ENCODE peak calls at places on chromosomes 16 and 17, in four cellular contexts. C, H, E and G are unnamed samples.
A peak's percentile ranks its signal among the peaks of the same experiment; 100 is the strongest.

GRCh38 chr17:73641779-73642580 is 2.3 kb downstream of the SDK2 start:
- DNase-seq in C (no peak), H (no peak), E (no peak), G (no peak)

GRCh38 chr16:65068151-65068740 is 53.6 kb downstream of the CDH11 start:
- DNase-seq in C (no peak), H (no peak), E (no peak), G (no peak)

GRCh38 chr16:66315210-66315825 is 51.2 kb upstream of the CDH5 start:
- DNase-seq in C (peak; percentile 69), H (peak; percentile 9), E (peak; percentile 29), G (peak; percentile 81)

GRCh38 chr17:27620721-27621120 is 10.3 kb upstream of the LGALS9 start:
- DNase-seq in C (no peak), H (no peak), E (no peak), G (no peak)

GRCh38 chr16:4358831-4359561 is 7.9 kb upstream of the PAM16 start:
- DNase-seq in C (peak; percentile 53), H (no peak), E (no peak), G (peak; percentile 74)

GRCh38 chr17:17790673-17791464 is 45.9 kb downstream of the SREBF1 start:
- DNase-seq in C (no peak), H (no peak), E (no peak), G (no peak)

GRCh38 chr17:43832168-43832975 is 574 bp downstream of the MPP3 start:
- DNase-seq in C (peak; percentile 21), H (no peak), E (no peak), G (peak; percentile 57)

GRCh38 chr17:36036240-36036639 is 18.5 kb upstream of the CCL23 start:
- DNase-seq in C (no peak), H (no peak), E (no peak), G (no peak)

GRCh38 chr17:45579529-45580495 is 89.3 kb upstream of the PLEKHM1 start:
- DNase-seq in C (no peak), H (no peak), E (no peak), G (peak; percentile 30)

GRCh38 chr16:56732832-56733231 is 2.9 kb downstream of the NUP93 start:
- DNase-seq in C (no peak), H (peak; percentile 42), E (no peak), G (no peak)

GRCh38 chr16:13957197-13958078 is 37.5 kb downstream of the ERCC4 start:
- DNase-seq in C (peak; percentile 94), H (peak; percentile 56), E (no peak), G (peak; percentile 81)

GRCh38 chr17:59851431-59852375 is 41.0 kb downstream of the TUBD1 start:
- DNase-seq in C (no peak), H (no peak), E (no peak), G (peak; percentile 8)

GRCh38 chr17:32953062-32953461 is 25.1 kb downstream of the TMEM98 start:
- DNase-seq in C (no peak), H (no peak), E (no peak), G (no peak)

GRCh38 chr17:82589851-82590180 is 58.4 kb downstream of the WDR45B start:
- DNase-seq in C (no peak), H (no peak), E (no peak), G (no peak)

GRCh38 chr17:30377574-30377973 is 1.2 kb upstream of the CPD start:
- DNase-seq in C (no peak), H (no peak), E (no peak), G (no peak)

GRCh38 chr17:55254375-55254774 is 10.4 kb upstream of the HLF start:
- DNase-seq in C (no peak), H (no peak), E (no peak), G (no peak)

GRCh38 chr17:81306898-81307510 is 11.9 kb upstream of the SLC38A10 start:
- DNase-seq in C (no peak), H (no peak), E (no peak), G (no peak)

GRCh38 chr16:69741519-69741918 is 13.2 kb downstream of the NOB1 start:
- DNase-seq in C (no peak), H (no peak), E (no peak), G (no peak)

GRCh38 chr16:57766714-57767348 is 31.3 kb downstream of the KATNB1 start:
- DNase-seq in C (no peak), H (no peak), E (no peak), G (no peak)

DNA sequence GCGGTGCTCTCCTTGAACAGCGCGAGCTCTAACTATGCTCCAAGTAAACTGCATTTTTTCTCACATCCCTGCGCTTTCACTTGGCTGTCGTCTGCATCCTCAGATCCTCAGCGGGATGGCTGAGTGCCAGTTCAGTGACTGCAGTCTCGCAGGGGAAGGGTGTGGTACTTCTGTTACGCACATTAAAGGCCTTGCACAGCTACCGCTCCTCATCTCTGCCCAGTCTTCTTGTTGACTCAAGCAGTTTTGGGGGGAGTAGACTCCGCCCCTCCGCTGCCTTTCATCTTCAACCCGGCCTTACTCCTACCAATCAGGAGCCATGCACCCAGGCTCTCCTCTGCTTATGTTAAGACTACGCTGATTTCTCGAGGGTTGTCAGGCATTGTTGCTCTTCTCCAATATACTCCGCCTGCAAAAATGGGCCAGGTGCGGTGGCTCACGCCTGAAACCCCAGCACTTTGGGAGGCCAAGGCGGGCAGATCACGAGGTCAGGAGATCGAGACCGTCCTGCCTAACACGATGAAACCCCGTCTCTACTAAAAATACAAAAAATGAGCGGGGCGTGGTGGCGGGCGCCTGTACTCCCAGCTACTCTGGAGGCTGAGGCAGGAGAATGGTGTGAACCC is 10.0 kb downstream of the ATP5PD start:
- DNase-seq in C (no peak), H (no peak), E (no peak), G (peak; percentile 79)
- TF ChIP-seq JUND in C (no peak), H (no peak), E (no peak), G (no peak)

GRCh38 chr16:88883117-88883895 is 16.8 kb upstream of the PABPN1L start:
- DNase-seq in C (no peak), H (no peak), E (no peak), G (no peak)

GRCh38 chr16:88881090-88881580 is 14.7 kb upstream of the PABPN1L start:
- DNase-seq in C (no peak), H (no peak), E (no peak), G (no peak)

GRCh38 chr16:88883946-88884345 is 17.5 kb upstream of the PABPN1L start:
- DNase-seq in C (no peak), H (no peak), E (no peak), G (no peak)

GRCh38 chr16:88881675-88882357 is 15.4 kb upstream of the PABPN1L start:
- DNase-seq in C (no peak), H (no peak), E (no peak), G (no peak)

DNA sequence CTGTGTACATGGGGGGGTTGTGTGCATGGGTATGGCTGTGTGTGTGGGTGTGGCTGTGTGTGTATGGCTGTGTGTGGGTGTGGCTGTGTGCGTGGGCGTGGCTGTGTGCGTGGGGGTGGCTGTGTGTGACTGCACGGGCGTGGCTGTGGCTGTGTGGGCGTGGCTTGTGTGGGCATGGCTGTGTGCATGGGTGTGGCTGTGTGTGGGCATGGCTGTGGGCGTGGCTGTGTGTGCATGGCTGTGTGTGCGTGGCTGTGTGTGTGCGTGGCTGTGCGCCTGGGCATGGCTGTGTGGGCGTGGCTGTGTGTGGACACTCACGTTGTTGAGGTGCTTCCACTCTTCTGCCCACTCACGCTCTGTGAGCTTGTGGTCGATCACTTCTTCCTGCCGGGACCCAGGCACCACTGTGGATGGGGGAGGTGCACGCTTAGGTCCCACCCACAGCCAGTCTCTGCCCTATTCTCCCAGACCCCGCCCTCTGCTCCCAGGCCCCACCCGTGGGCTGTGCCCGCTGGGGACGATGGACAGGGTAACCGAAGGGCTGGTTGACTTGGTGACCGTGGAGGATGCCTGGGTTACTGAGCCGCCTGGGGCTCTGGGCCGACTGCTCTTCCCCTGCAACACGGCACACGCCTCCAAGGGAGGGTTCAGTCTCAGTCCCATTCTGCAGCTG is 16.0 kb upstream of the PABPN1L start:
- DNase-seq in C (no peak), H (no peak), E (no peak), G (peak; percentile 85)
- TF ChIP-seq ATF2 in C (no peak), H (no peak), E (no peak), G (no peak)

GRCh38 chr17:143785-144281 is 6.5 kb downstream of the SCGB1C2 start:
- DNase-seq in C (peak; percentile 48), H (no peak), E (peak; percentile 34), G (peak; percentile 88)
- H2AFZ ChIP-seq in C (no peak overlapping the region), H (no peak overlapping the region), E (no peak overlapping the region), G (peak overlapping the region; percentile 59)

GRCh38 chr16:89134269-89134668 is 37.3 kb upstream of the CDH15 start:
- DNase-seq in C (no peak), H (no peak), E (no peak), G (no peak)
- TF ChIP-seq JUND in C (no peak), H (no peak), E (no peak), G (no peak)

GRCh38 chr16:1510941-1511351 is 17.8 kb downstream of the TELO2 start:
- DNase-seq in C (no peak), H (no peak), E (no peak), G (no peak)

GRCh38 chr16:1510272-1510671 is 17.1 kb downstream of the TELO2 start:
- DNase-seq in C (no peak), H (no peak), E (no peak), G (no peak)

GRCh38 chr16:1506494-1507213 is 13.5 kb downstream of the TELO2 start:
- DNase-seq in C (no peak), H (no peak), E (no peak), G (no peak)

GRCh38 chr16:1509307-1510221 is 16.4 kb downstream of the TELO2 start:
- DNase-seq in C (no peak), H (no peak), E (no peak), G (no peak)

DNA sequence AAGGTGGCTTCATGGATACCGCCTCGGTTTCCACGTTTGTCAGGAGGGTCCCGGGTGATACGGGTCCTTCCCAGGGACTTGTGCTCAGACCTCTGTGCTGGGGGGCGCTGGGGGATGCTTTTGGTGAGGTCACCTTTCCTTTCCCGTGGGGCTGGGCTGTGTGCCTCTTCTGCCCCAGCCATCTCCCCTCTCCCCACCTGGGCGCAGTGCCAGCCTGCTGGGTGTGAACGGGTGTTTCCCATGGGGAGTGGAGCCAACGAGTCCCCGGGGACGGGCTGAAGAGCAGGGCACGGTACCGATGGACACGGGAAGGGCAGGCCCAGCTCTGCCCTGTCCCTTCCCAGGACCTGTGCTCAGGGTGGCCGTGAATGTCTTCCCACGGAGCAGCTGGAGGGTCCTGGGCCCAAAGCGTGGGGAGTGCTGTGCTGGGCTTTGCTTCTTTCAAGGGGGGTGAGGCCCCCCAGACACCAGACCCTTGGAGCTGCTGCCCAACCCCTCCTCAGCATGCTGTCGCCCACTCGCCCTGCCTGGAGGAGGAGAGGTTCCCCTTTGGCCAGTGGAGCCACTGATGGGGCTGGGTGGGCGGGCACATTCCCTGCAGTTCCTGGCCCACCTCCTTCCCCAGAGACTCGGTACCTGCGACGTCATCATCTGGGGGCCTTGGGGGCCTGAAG is 15.5 kb downstream of the TELO2 start:
- DNase-seq in C (no peak), H (no peak), E (no peak), G (no peak)
- TF ChIP-seq ATF2 in C (no peak), H (no peak), E (no peak), G (no peak)

GRCh38 chr17:13293421-13293820 is 275.6 kb upstream of the ELAC2 start:
- DNase-seq in C (no peak), H (no peak), E (no peak), G (no peak)

GRCh38 chr17:13302983-13303382 is 285.2 kb upstream of the ELAC2 start:
- DNase-seq in C (no peak), H (no peak), E (no peak), G (no peak)

GRCh38 chr17:13297198-13297597 is 279.4 kb upstream of the ELAC2 start:
- DNase-seq in C (peak; percentile 7), H (no peak), E (no peak), G (no peak)
- H2AFZ ChIP-seq in C (no peak overlapping the region), H (no peak overlapping the region), E (no peak overlapping the region), G (no peak overlapping the region)